ENCODE peak calls at places on chromosomes 4 and X, in four cellular contexts. E, V, K and Q are unnamed samples.

GRCh38 chr4:8171941-8172924 is 13.6 kb upstream of the ABLIM2 start:
- DNase-seq in K (no peak), V (no peak), E (peak; percentile 40), Q (no peak)

GRCh38 chrX:149540621-149541520 is at the start of gene EOLA1:
- DNase-seq in K (peak; percentile 36), E (peak; percentile 92), V (peak; percentile 84), Q (peak; percentile 87)

GRCh38 chr4:102263024-102263787 is 82.1 kb downstream of the SLC39A8 start:
- DNase-seq in E (peak; percentile 30), K (peak; percentile 12), V (peak; percentile 51), Q (peak; percentile 62)

GRCh38 chr4:6720202-6720699 is 4.3 kb downstream of the BLOC1S4 start:
- DNase-seq in K (peak; percentile 88), E (peak; percentile 68), V (peak; percentile 49), Q (peak; percentile 63)

GRCh38 chr4:8230033-8230432 is 30.9 kb downstream of the SH3TC1 start:
- DNase-seq in V (no peak), E (no peak), K (no peak), Q (no peak)

GRCh38 chr4:67929447-67929846 is 33.8 kb downstream of the TMPRSS11A start:
- DNase-seq in K (no peak), V (peak; percentile 39), E (peak; percentile 28), Q (peak; percentile 19)

GRCh38 chr4:110033994-110034393 is 121.3 kb downstream of the EGF start:
- DNase-seq in E (no peak), K (peak; percentile 48), V (no peak), Q (no peak)

GRCh38 chr4:156673483-156673882 is 298.1 kb downstream of the PDGFC start:
- DNase-seq in E (peak; percentile 54), V (no peak), K (no peak), Q (no peak)

GRCh38 chr4:5821665-5822358 is 71.1 kb downstream of the CRMP1 start:
- DNase-seq in E (no peak), K (no peak), V (no peak), Q (no peak)

GRCh38 chrX:21943460-21944135 is 3.1 kb downstream of the SMS start:
- DNase-seq in E (peak; percentile 86), V (peak; percentile 76), K (no peak), Q (peak; percentile 85)

GRCh38 chr4:40506066-40506465 is 123.6 kb downstream of the RBM47 start:
- DNase-seq in K (no peak), E (no peak), V (no peak), Q (no peak)

GRCh38 chrX:1521459-1521956 is 15.5 kb downstream of the P2RY8 start:
- DNase-seq in K (peak; percentile 65), E (no peak), V (no peak), Q (no peak)

GRCh38 chrX:153724252-153725038 is at the start of the genes ABCD1 and BCAP31:
- DNase-seq in V (peak; percentile 44), E (peak; percentile 83), K (peak; percentile 69), Q (peak; percentile 85)

GRCh38 chr4:129545599-129546278 is 449.8 kb downstream of the C4orf33 start:
- DNase-seq in V (peak; percentile 19), K (no peak), E (no peak), Q (no peak)

GRCh38 chr4:38804654-38805295 is at the start of gene TLR1:
- DNase-seq in V (peak; percentile 60), E (peak; percentile 66), K (no peak), Q (peak; percentile 40)

GRCh38 chr4:152807294-152807829 is 27.6 kb downstream of the ARFIP1 start:
- DNase-seq in K (no peak), V (peak; percentile 57), E (peak; percentile 76), Q (peak; percentile 69)

GRCh38 chr4:1614854-1615595 is 69.1 kb downstream of the FAM53A start:
- DNase-seq in E (no peak), K (no peak), V (no peak), Q (no peak)

GRCh38 chr4:184649971-184650855 is 675 bp downstream of the PRIMPOL start:
- DNase-seq in V (no peak), K (no peak), E (peak; percentile 37), Q (peak; percentile 39)

GRCh38 chr4:147370473-147370872 is 110.4 kb upstream of the EDNRA start:
- DNase-seq in K (no peak), V (no peak), E (peak; percentile 59), Q (peak; percentile 10)

GRCh38 chrX:63657821-63658220 is 127.2 kb downstream of the ARHGEF9 start:
- DNase-seq in V (peak; percentile 26), E (peak; percentile 86), K (no peak), Q (peak; percentile 64)

GRCh38 chr4:123349401-123350190 is 47.0 kb upstream of the SPRY1 start:
- DNase-seq in V (no peak), K (no peak), E (no peak), Q (peak; percentile 28)

GRCh38 chr4:168666531-168666930 is 169.7 kb downstream of the PALLD start:
- DNase-seq in K (no peak), E (peak; percentile 84), V (no peak), Q (peak; percentile 84)

GRCh38 chr4:129641179-129641578 is 545.2 kb downstream of the C4orf33 start:
- DNase-seq in K (peak; percentile 1), E (peak; percentile 31), V (peak; percentile 53), Q (peak; percentile 55)

GRCh38 chrX:115030635-115031034 is 13.2 kb upstream of the IL13RA2 start:
- DNase-seq in K (no peak), E (no peak), V (no peak), Q (no peak)

GRCh38 chrX:16320765-16321355 is 153.6 kb downstream of the MAGEB17 start:
- DNase-seq in V (no peak), E (peak; percentile 39), K (no peak), Q (peak; percentile 68)

GRCh38 chr4:6121941-6122340 is 78.4 kb downstream of the JAKMIP1 start:
- DNase-seq in E (no peak), V (no peak), K (no peak), Q (no peak)

GRCh38 chr4:19945501-19945900 is 306.2 kb upstream of the SLIT2 start:
- DNase-seq in K (no peak), V (no peak), E (no peak), Q (peak; percentile 23)

GRCh38 chr4:118834070-118834469 is 1.9 kb downstream of the SEC24D start:
- DNase-seq in E (peak; percentile 20), K (no peak), V (no peak), Q (no peak)

GRCh38 chrX:7286461-7286860 is 138.5 kb upstream of the PUDP start:
- DNase-seq in V (no peak), K (no peak), E (no peak), Q (no peak)

GRCh38 chr4:155639674-155640529 is 26.7 kb upstream of the GUCY1A1 start:
- DNase-seq in K (peak; percentile 27), E (peak; percentile 8), V (no peak), Q (no peak)

GRCh38 chrX:8345473-8345872 is 119.2 kb upstream of the VCX3B start:
- DNase-seq in K (no peak), V (no peak), E (no peak), Q (peak; percentile 57)

GRCh38 chr4:76950846-76951321 is 1.3 kb downstream of the SEPTIN11 start:
- DNase-seq in E (peak; percentile 64), K (no peak), V (no peak), Q (peak; percentile 8)

GRCh38 chrX:152637649-152638442 is at the start of gene GABRQ:
- DNase-seq in E (peak; percentile 74), K (no peak), V (peak; percentile 4), Q (no peak)

GRCh38 chrX:41956027-41956426 is 32.7 kb upstream of the CASK start:
- DNase-seq in V (no peak), K (no peak), E (no peak), Q (no peak)